ENCODE peak calls at places on chromosomes 16 and 17, in eight cellular contexts. One of them, this sample, is unnamed.

GRCh38 chr17:7834891-7835817 is 1.1 kb downstream of the KDM6B start:
- DNase-seq in WTC11: peak
- DNase-seq in GM23338: peak
- DNase-seq in AG09309: peak
- DNase-seq in cardiac fibroblast: peak
- DNase-seq in HCT116: peak
- DNase-seq in Calu3: peak
- DNase-seq in brain microvascular endothelial cell: peak
- DNase-seq in this sample: peak

GRCh38 chr17:74118504-74118903 is 85.0 kb upstream of the RPL38 start:
- DNase-seq in WTC11: peak
- DNase-seq in GM23338: peak
- DNase-seq in AG09309: no peak
- DNase-seq in cardiac fibroblast: no peak
- DNase-seq in HCT116: no peak
- DNase-seq in Calu3: no peak
- DNase-seq in brain microvascular endothelial cell: no peak
- DNase-seq in this sample: no peak

GRCh38 chr16:78425957-78426590 is 326.6 kb downstream of the WWOX start:
- DNase-seq in WTC11: no peak
- DNase-seq in GM23338: no peak
- DNase-seq in AG09309: no peak
- DNase-seq in cardiac fibroblast: no peak
- DNase-seq in HCT116: no peak
- DNase-seq in Calu3: no peak
- DNase-seq in brain microvascular endothelial cell: no peak
- DNase-seq in this sample: no peak

GRCh38 chr16:48164907-48165715 is 9.3 kb upstream of the ABCC12 start:
- DNase-seq in WTC11: peak
- DNase-seq in GM23338: peak
- DNase-seq in AG09309: no peak
- DNase-seq in cardiac fibroblast: peak
- DNase-seq in HCT116: peak
- DNase-seq in Calu3: peak
- DNase-seq in brain microvascular endothelial cell: peak
- DNase-seq in this sample: no peak

GRCh38 chr16:11824362-11824761 is 27.0 kb downstream of the RSL1D1 start:
- DNase-seq in WTC11: no peak
- DNase-seq in GM23338: no peak
- DNase-seq in AG09309: no peak
- DNase-seq in cardiac fibroblast: no peak
- DNase-seq in HCT116: no peak
- DNase-seq in Calu3: peak
- DNase-seq in brain microvascular endothelial cell: no peak
- DNase-seq in this sample: peak

GRCh38 chr17:82053130-82053529 is 1.4 kb downstream of the GPS1 start:
- DNase-seq in WTC11: no peak
- DNase-seq in GM23338: no peak
- DNase-seq in AG09309: no peak
- DNase-seq in cardiac fibroblast: no peak
- DNase-seq in HCT116: no peak
- DNase-seq in Calu3: no peak
- DNase-seq in brain microvascular endothelial cell: no peak
- DNase-seq in this sample: no peak

GRCh38 chr16:46747777-46748651 is at the start of gene MYLK3:
- DNase-seq in WTC11: peak
- DNase-seq in GM23338: peak
- DNase-seq in AG09309: no peak
- DNase-seq in cardiac fibroblast: peak
- DNase-seq in HCT116: no peak
- DNase-seq in Calu3: no peak
- DNase-seq in brain microvascular endothelial cell: no peak
- DNase-seq in this sample: no peak

GRCh38 chr17:20228860-20229259 is 219.7 kb downstream of the SPECC1 start:
- DNase-seq in WTC11: no peak
- DNase-seq in GM23338: no peak
- DNase-seq in AG09309: no peak
- DNase-seq in cardiac fibroblast: no peak
- DNase-seq in HCT116: no peak
- DNase-seq in Calu3: no peak
- DNase-seq in brain microvascular endothelial cell: no peak
- DNase-seq in this sample: no peak

GRCh38 chr16:48334325-48334724 is 50.9 kb downstream of the SIAH1 start:
- DNase-seq in WTC11: peak
- DNase-seq in GM23338: peak
- DNase-seq in AG09309: no peak
- DNase-seq in cardiac fibroblast: no peak
- DNase-seq in HCT116: no peak
- DNase-seq in Calu3: no peak
- DNase-seq in brain microvascular endothelial cell: no peak
- DNase-seq in this sample: no peak

GRCh38 chr17:6101706-6102105 is 31.5 kb downstream of the WSCD1 start:
- DNase-seq in WTC11: no peak
- DNase-seq in GM23338: peak
- DNase-seq in AG09309: no peak
- DNase-seq in cardiac fibroblast: no peak
- DNase-seq in HCT116: no peak
- DNase-seq in Calu3: no peak
- DNase-seq in brain microvascular endothelial cell: no peak
- DNase-seq in this sample: peak

GRCh38 chr16:392450-393027 is 4.5 kb upstream of the NME4 start:
- DNase-seq in WTC11: no peak
- DNase-seq in GM23338: no peak
- DNase-seq in AG09309: no peak
- DNase-seq in cardiac fibroblast: no peak
- DNase-seq in HCT116: no peak
- DNase-seq in Calu3: no peak
- DNase-seq in brain microvascular endothelial cell: no peak
- DNase-seq in this sample: no peak

GRCh38 chr17:79304907-79305306 is 230.3 kb downstream of the ENGASE start:
- DNase-seq in WTC11: peak
- DNase-seq in GM23338: peak
- DNase-seq in AG09309: no peak
- DNase-seq in cardiac fibroblast: no peak
- DNase-seq in HCT116: no peak
- DNase-seq in Calu3: no peak
- DNase-seq in brain microvascular endothelial cell: no peak
- DNase-seq in this sample: no peak

GRCh38 chr16:28292731-28293588 is 635 bp downstream of the SBK1 start:
- DNase-seq in WTC11: peak
- DNase-seq in GM23338: peak
- DNase-seq in AG09309: no peak
- DNase-seq in cardiac fibroblast: no peak
- DNase-seq in HCT116: no peak
- DNase-seq in Calu3: no peak
- DNase-seq in brain microvascular endothelial cell: no peak
- DNase-seq in this sample: no peak

GRCh38 chr16:6484121-6484520 is 848.5 kb upstream of the RBFOX1 start:
- DNase-seq in WTC11: no peak
- DNase-seq in GM23338: no peak
- DNase-seq in AG09309: no peak
- DNase-seq in cardiac fibroblast: no peak
- DNase-seq in HCT116: no peak
- DNase-seq in Calu3: no peak
- DNase-seq in brain microvascular endothelial cell: no peak
- DNase-seq in this sample: no peak

GRCh38 chr17:80453980-80454556 is 22.3 kb downstream of the NPTX1 start:
- DNase-seq in WTC11: no peak
- DNase-seq in GM23338: no peak
- DNase-seq in AG09309: no peak
- DNase-seq in cardiac fibroblast: no peak
- DNase-seq in HCT116: no peak
- DNase-seq in Calu3: no peak
- DNase-seq in brain microvascular endothelial cell: no peak
- DNase-seq in this sample: no peak

GRCh38 chr16:75377971-75378386 is 55.3 kb downstream of the CFDP1 start:
- DNase-seq in WTC11: peak
- DNase-seq in GM23338: peak
- DNase-seq in AG09309: peak
- DNase-seq in cardiac fibroblast: peak
- DNase-seq in HCT116: no peak
- DNase-seq in Calu3: no peak
- DNase-seq in brain microvascular endothelial cell: peak
- DNase-seq in this sample: no peak

GRCh38 chr17:72937687-72938086 is 154.8 kb downstream of the SLC39A11 start:
- DNase-seq in WTC11: no peak
- DNase-seq in GM23338: no peak
- DNase-seq in AG09309: no peak
- DNase-seq in cardiac fibroblast: peak
- DNase-seq in HCT116: no peak
- DNase-seq in Calu3: no peak
- DNase-seq in brain microvascular endothelial cell: no peak
- DNase-seq in this sample: no peak

GRCh38 chr17:82920150-82920549 is 80.3 kb upstream of the ZNF750 start:
- DNase-seq in WTC11: no peak
- DNase-seq in GM23338: no peak
- DNase-seq in AG09309: no peak
- DNase-seq in cardiac fibroblast: no peak
- DNase-seq in HCT116: no peak
- DNase-seq in Calu3: no peak
- DNase-seq in brain microvascular endothelial cell: no peak
- DNase-seq in this sample: no peak

GRCh38 chr16:57618306-57619132 is 9.9 kb upstream of the ADGRG1 start:
- DNase-seq in WTC11: peak
- DNase-seq in GM23338: no peak
- DNase-seq in AG09309: no peak
- DNase-seq in cardiac fibroblast: no peak
- DNase-seq in HCT116: no peak
- DNase-seq in Calu3: peak
- DNase-seq in brain microvascular endothelial cell: no peak
- DNase-seq in this sample: peak

GRCh38 chr17:57860414-57860999 is 10.7 kb upstream of the MRPS23 start:
- DNase-seq in WTC11: no peak
- DNase-seq in GM23338: no peak
- DNase-seq in AG09309: no peak
- DNase-seq in cardiac fibroblast: no peak
- DNase-seq in HCT116: no peak
- DNase-seq in Calu3: no peak
- DNase-seq in brain microvascular endothelial cell: no peak
- DNase-seq in this sample: no peak

GRCh38 chr16:27430923-27431484 is 29.0 kb downstream of the IL21R start:
- DNase-seq in WTC11: no peak
- DNase-seq in GM23338: no peak
- DNase-seq in AG09309: no peak
- DNase-seq in cardiac fibroblast: peak
- DNase-seq in HCT116: no peak
- DNase-seq in Calu3: no peak
- DNase-seq in brain microvascular endothelial cell: no peak
- DNase-seq in this sample: peak

GRCh38 chr17:40023590-40024292 is 8.5 kb downstream of the CSF3 start:
- DNase-seq in WTC11: no peak
- DNase-seq in GM23338: no peak
- DNase-seq in AG09309: no peak
- DNase-seq in cardiac fibroblast: peak
- DNase-seq in HCT116: no peak
- DNase-seq in Calu3: peak
- DNase-seq in brain microvascular endothelial cell: no peak
- DNase-seq in this sample: no peak

GRCh38 chr17:40020146-40020545 is 4.9 kb downstream of the CSF3 start:
- DNase-seq in WTC11: no peak
- DNase-seq in GM23338: no peak
- DNase-seq in AG09309: no peak
- DNase-seq in cardiac fibroblast: no peak
- DNase-seq in HCT116: no peak
- DNase-seq in Calu3: peak
- DNase-seq in brain microvascular endothelial cell: no peak
- DNase-seq in this sample: no peak

GRCh38 chr17:40022961-40023541 is 7.8 kb downstream of the CSF3 start:
- DNase-seq in WTC11: no peak
- DNase-seq in GM23338: no peak
- DNase-seq in AG09309: no peak
- DNase-seq in cardiac fibroblast: no peak
- DNase-seq in HCT116: no peak
- DNase-seq in Calu3: peak
- DNase-seq in brain microvascular endothelial cell: no peak
- DNase-seq in this sample: no peak

GRCh38 chr17:40021471-40021961 is 6.3 kb downstream of the CSF3 start:
- DNase-seq in WTC11: no peak
- DNase-seq in GM23338: no peak
- DNase-seq in AG09309: peak
- DNase-seq in cardiac fibroblast: peak
- DNase-seq in HCT116: no peak
- DNase-seq in Calu3: peak
- DNase-seq in brain microvascular endothelial cell: no peak
- DNase-seq in this sample: no peak

DNA sequence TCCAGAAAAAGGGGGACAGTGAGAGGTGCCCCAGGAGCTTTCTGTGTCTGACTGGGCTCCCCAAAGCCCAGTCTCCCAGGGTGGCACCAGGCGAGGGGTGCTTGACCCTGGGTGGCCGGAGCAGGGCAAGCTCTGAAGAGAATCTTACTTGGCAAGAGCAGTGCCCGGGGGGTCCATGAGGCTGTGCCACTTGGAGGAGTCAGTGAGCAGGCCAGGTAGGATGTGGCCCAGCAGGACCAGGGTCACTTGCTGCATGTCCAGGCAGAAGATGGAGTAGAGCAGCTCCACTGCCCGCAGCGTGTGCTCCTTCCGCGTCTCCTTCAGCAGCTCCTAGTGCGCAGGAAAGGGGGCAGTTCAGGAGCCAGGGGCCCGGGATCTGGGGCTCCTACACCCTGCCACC is 7.3 kb downstream of the CSF3 start:
- DNase-seq in WTC11: no peak
- DNase-seq in GM23338: no peak
- DNase-seq in AG09309: no peak
- DNase-seq in cardiac fibroblast: no peak
- DNase-seq in HCT116: no peak
- DNase-seq in Calu3: peak
- DNase-seq in brain microvascular endothelial cell: no peak
- DNase-seq in this sample: no peak
- TF ChIP-seq CTCF in WTC11: no peak
- TF ChIP-seq CTCF in GM23338: no peak
- TF ChIP-seq CTCF in AG09309: no peak
- TF ChIP-seq CTCF in cardiac fibroblast: no peak
- TF ChIP-seq CTCF in HCT116: no peak
- TF ChIP-seq CTCF in Calu3: no peak
- TF ChIP-seq CTCF in brain microvascular endothelial cell: no peak
- TF ChIP-seq CTCF in this sample: no peak

GRCh38 chr17:76539631-76540271 is at the start of gene PRCD:
- DNase-seq in WTC11: no peak
- DNase-seq in GM23338: peak
- DNase-seq in AG09309: no peak
- DNase-seq in cardiac fibroblast: no peak
- DNase-seq in HCT116: no peak
- DNase-seq in Calu3: no peak
- DNase-seq in brain microvascular endothelial cell: no peak
- DNase-seq in this sample: peak
- TF ChIP-seq CTCF in WTC11: no peak
- TF ChIP-seq CTCF in GM23338: no peak
- TF ChIP-seq CTCF in AG09309: no peak
- TF ChIP-seq CTCF in cardiac fibroblast: no peak
- TF ChIP-seq CTCF in HCT116: peak
- TF ChIP-seq CTCF in Calu3: no peak
- TF ChIP-seq CTCF in brain microvascular endothelial cell: no peak
- TF ChIP-seq CTCF in this sample: no peak

GRCh38 chr17:75365009-75365930 is 40.2 kb downstream of the GRB2 start:
- DNase-seq in WTC11: no peak
- DNase-seq in GM23338: no peak
- DNase-seq in AG09309: no peak
- DNase-seq in cardiac fibroblast: no peak
- DNase-seq in HCT116: no peak
- DNase-seq in Calu3: no peak
- DNase-seq in brain microvascular endothelial cell: no peak
- DNase-seq in this sample: no peak
- TF ChIP-seq CTCF in WTC11: no peak
- TF ChIP-seq CTCF in GM23338: peak
- TF ChIP-seq CTCF in AG09309: no peak
- TF ChIP-seq CTCF in cardiac fibroblast: no peak
- TF ChIP-seq CTCF in HCT116: no peak
- TF ChIP-seq CTCF in Calu3: no peak
- TF ChIP-seq CTCF in brain microvascular endothelial cell: no peak
- TF ChIP-seq CTCF in this sample: no peak

GRCh38 chr16:49556252-49557069 is 182.9 kb downstream of the C16orf78 start:
- DNase-seq in WTC11: peak
- DNase-seq in GM23338: peak
- DNase-seq in AG09309: no peak
- DNase-seq in cardiac fibroblast: peak
- DNase-seq in HCT116: peak
- DNase-seq in Calu3: no peak
- DNase-seq in brain microvascular endothelial cell: peak
- DNase-seq in this sample: no peak
- TF ChIP-seq CTCF in WTC11: peak
- TF ChIP-seq CTCF in GM23338: peak
- TF ChIP-seq CTCF in AG09309: peak
- TF ChIP-seq CTCF in cardiac fibroblast: peak
- TF ChIP-seq CTCF in HCT116: peak
- TF ChIP-seq CTCF in Calu3: peak
- TF ChIP-seq CTCF in brain microvascular endothelial cell: peak
- TF ChIP-seq CTCF in this sample: peak

This sample was measured in chondrocyte.